ENCODE peak calls at places on chromosomes 11 and 22, in four cellular contexts. One of them, this sample, is unnamed.

GRCh38 chr11:78830277-78830676 is 255.6 kb upstream of the NARS2 start:
- DNase-seq in pancreas: no peak
- DNase-seq in ovary: no peak
- DNase-seq in tibial artery: no peak
- DNase-seq in this sample: no peak

GRCh38 chr22:33921576-33922181 is 1.4 kb upstream of the LARGE1 start:
- DNase-seq in pancreas: peak; percentile 50
- DNase-seq in ovary: peak; percentile 78
- DNase-seq in tibial artery: peak; percentile 54
- DNase-seq in this sample: no peak

GRCh38 chr11:117816846-117817212 is 7.7 kb downstream of the FXYD2 start:
- DNase-seq in pancreas: no peak
- DNase-seq in ovary: no peak
- DNase-seq in tibial artery: no peak
- DNase-seq in this sample: no peak

GRCh38 chr11:77115181-77115611 is 12.6 kb downstream of the OMP start:
- DNase-seq in pancreas: no peak
- DNase-seq in ovary: no peak
- DNase-seq in tibial artery: no peak
- DNase-seq in this sample: no peak

GRCh38 chr22:37416806-37417205 is 10.5 kb downstream of the ELFN2 start:
- DNase-seq in pancreas: no peak
- DNase-seq in ovary: no peak
- DNase-seq in tibial artery: no peak
- DNase-seq in this sample: no peak

GRCh38 chr11:70712471-70712870 is 314.1 kb downstream of the CTTN start:
- DNase-seq in pancreas: no peak
- DNase-seq in ovary: no peak
- DNase-seq in tibial artery: no peak
- DNase-seq in this sample: no peak

GRCh38 chr11:68518191-68518590 is 57.6 kb downstream of the PPP6R3 start:
- DNase-seq in pancreas: no peak
- DNase-seq in ovary: no peak
- DNase-seq in tibial artery: no peak
- DNase-seq in this sample: no peak

GRCh38 chr11:56706486-56706885 is 7.6 kb downstream of the OR9G1 start:
- DNase-seq in pancreas: no peak
- DNase-seq in ovary: no peak
- DNase-seq in tibial artery: no peak
- DNase-seq in this sample: no peak

GRCh38 chr11:119254239-119254638 is 48.1 kb downstream of the CBL start:
- DNase-seq in pancreas: no peak
- DNase-seq in ovary: no peak
- DNase-seq in tibial artery: no peak
- DNase-seq in this sample: no peak

GRCh38 chr22:45334528-45334927 is 24.8 kb downstream of the FAM118A start:
- DNase-seq in pancreas: no peak
- DNase-seq in ovary: no peak
- DNase-seq in tibial artery: no peak
- DNase-seq in this sample: no peak

GRCh38 chr22:44616882-44617655 is 84.9 kb upstream of the PRR5 start:
- DNase-seq in pancreas: no peak
- DNase-seq in ovary: no peak
- DNase-seq in tibial artery: no peak
- DNase-seq in this sample: no peak

GRCh38 chr11:63747006-63747405 is 21.6 kb downstream of the ZFTA start:
- DNase-seq in pancreas: no peak
- DNase-seq in ovary: no peak
- DNase-seq in tibial artery: no peak
- DNase-seq in this sample: no peak

GRCh38 chr11:2077061-2077802 is 62.0 kb downstream of the IGF2 start:
- DNase-seq in pancreas: no peak
- DNase-seq in ovary: no peak
- DNase-seq in tibial artery: no peak
- DNase-seq in this sample: peak; percentile 33

GRCh38 chr22:41619979-41620645 is 731 bp downstream of the DESI1 start:
- DNase-seq in pancreas: peak; percentile 44
- DNase-seq in ovary: peak; percentile 61
- DNase-seq in tibial artery: peak; percentile 28
- DNase-seq in this sample: no peak

GRCh38 chr11:27040302-27041115 is at the start of gene BBOX1:
- DNase-seq in pancreas: no peak
- DNase-seq in ovary: no peak
- DNase-seq in tibial artery: no peak
- DNase-seq in this sample: no peak

GRCh38 chr11:115201121-115201792 is 303.0 kb downstream of the CADM1 start:
- DNase-seq in pancreas: no peak
- DNase-seq in ovary: no peak
- DNase-seq in tibial artery: no peak
- DNase-seq in this sample: peak; percentile 91

GRCh38 chr11:6194065-6194581 is 4.9 kb upstream of the OR52W1 start:
- DNase-seq in pancreas: no peak
- DNase-seq in ovary: no peak
- DNase-seq in tibial artery: no peak
- DNase-seq in this sample: no peak

GRCh38 chr22:37229012-37229804 is 14.9 kb downstream of the RAC2 start:
- DNase-seq in pancreas: no peak
- DNase-seq in ovary: no peak
- DNase-seq in tibial artery: no peak
- DNase-seq in this sample: peak; percentile 30

GRCh38 chr11:6655020-6655789 is 404 bp downstream of the DCHS1 start:
- DNase-seq in pancreas: no peak
- DNase-seq in ovary: peak; percentile 45
- DNase-seq in tibial artery: peak; percentile 53
- DNase-seq in this sample: no peak

GRCh38 chr11:14449302-14449714 is 50.3 kb downstream of the COPB1 start:
- DNase-seq in pancreas: no peak
- DNase-seq in ovary: no peak
- DNase-seq in tibial artery: no peak
- DNase-seq in this sample: no peak

GRCh38 chr22:43168416-43169309 is 17.3 kb downstream of the TSPO start:
- DNase-seq in pancreas: no peak
- DNase-seq in ovary: no peak
- DNase-seq in tibial artery: no peak
- DNase-seq in this sample: peak; percentile 29

GRCh38 chr11:76796511-76797203 is 13.5 kb downstream of the TSKU start:
- DNase-seq in pancreas: no peak
- DNase-seq in ovary: no peak
- DNase-seq in tibial artery: no peak
- DNase-seq in this sample: no peak

GRCh38 chr22:49574861-49575702 is 252.6 kb downstream of the BRD1 start:
- DNase-seq in pancreas: no peak
- DNase-seq in ovary: no peak
- DNase-seq in tibial artery: no peak
- DNase-seq in this sample: no peak

GRCh38 chr11:1571760-1572199 is 291 bp downstream of the DUSP8 start:
- DNase-seq in pancreas: no peak
- DNase-seq in ovary: no peak
- DNase-seq in tibial artery: no peak
- DNase-seq in this sample: no peak

GRCh38 chr11:117497206-117497951 is 169.7 kb downstream of the CEP164 start:
- DNase-seq in pancreas: no peak
- DNase-seq in ovary: no peak
- DNase-seq in tibial artery: no peak
- DNase-seq in this sample: no peak

GRCh38 chr22:19767427-19768380 is 7.1 kb downstream of the TBX1 start:
- DNase-seq in pancreas: no peak
- DNase-seq in ovary: peak; percentile 33
- DNase-seq in tibial artery: peak; percentile 59
- DNase-seq in this sample: no peak

GRCh38 chr11:11148598-11148997 is 204.5 kb downstream of the CSNK2A3 start:
- DNase-seq in pancreas: no peak
- DNase-seq in ovary: no peak
- DNase-seq in tibial artery: no peak
- DNase-seq in this sample: no peak
- H3K4me3 ChIP-seq in pancreas: no peak overlapping the region
- H3K4me3 ChIP-seq in ovary: no peak overlapping the region
- H3K4me3 ChIP-seq in tibial artery: no peak overlapping the region
- H3K4me3 ChIP-seq in this sample: no peak overlapping the region

GRCh38 chr22:17107547-17107810 is 13.7 kb downstream of the TMEM121B start:
- DNase-seq in pancreas: no peak
- DNase-seq in ovary: no peak
- DNase-seq in tibial artery: no peak
- DNase-seq in this sample: no peak

GRCh38 chr22:17106785-17107546 is 14.2 kb downstream of the TMEM121B start:
- DNase-seq in pancreas: no peak
- DNase-seq in ovary: no peak
- DNase-seq in tibial artery: peak; percentile 46
- DNase-seq in this sample: no peak

GRCh38 chr22:17106161-17106784 is 14.9 kb downstream of the TMEM121B start:
- DNase-seq in pancreas: no peak
- DNase-seq in ovary: no peak
- DNase-seq in tibial artery: no peak
- DNase-seq in this sample: no peak

GRCh38 chr22:17104336-17104935 is 16.7 kb downstream of the TMEM121B start:
- DNase-seq in pancreas: no peak
- DNase-seq in ovary: no peak
- DNase-seq in tibial artery: no peak
- DNase-seq in this sample: no peak

DNA sequence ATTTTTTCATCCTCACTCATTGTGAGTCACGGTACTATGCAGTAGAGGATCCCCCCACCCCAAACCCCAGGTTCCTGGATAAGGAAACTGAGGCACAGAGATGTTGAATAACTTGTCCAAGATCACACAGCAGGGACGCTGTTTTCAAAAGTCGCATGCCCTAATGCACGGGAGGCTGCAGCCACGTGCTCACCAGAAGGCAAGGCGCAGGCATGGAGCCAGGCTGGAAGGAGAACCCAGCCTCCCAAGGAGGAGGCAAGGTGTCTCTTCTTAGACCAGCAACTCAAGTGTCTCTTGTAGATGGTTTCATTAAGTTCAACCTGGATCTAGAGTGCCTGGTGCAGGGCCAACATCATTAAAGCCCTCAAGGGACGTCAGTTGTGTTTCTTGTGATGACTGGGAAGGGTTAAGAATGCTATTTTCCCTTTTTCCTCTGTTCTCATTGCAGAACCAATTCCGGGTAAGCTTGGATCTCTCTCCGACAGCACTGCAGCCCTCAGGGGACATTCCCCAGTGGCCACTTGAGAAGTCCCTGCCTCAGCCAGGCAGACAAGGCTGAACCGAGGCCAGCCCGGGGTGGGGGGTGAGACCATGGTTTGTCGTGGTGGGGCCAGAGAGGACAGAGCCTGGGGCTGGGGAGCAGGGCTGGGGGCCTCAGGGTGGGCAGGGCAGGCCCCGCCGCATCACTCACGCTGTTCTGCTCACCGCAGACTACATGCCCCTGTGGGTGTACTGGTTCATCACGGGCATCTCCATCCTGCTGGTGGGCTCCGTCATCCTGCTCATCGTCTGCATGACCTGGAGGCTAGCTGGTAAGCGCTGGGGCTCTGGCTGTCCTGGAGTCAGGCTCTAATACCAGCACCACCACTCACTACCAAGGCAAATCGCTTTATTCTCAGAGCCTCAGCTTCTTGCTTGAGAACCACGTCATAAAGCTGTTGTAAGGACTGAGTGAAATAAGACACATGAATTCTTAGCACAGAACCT is 15.7 kb downstream of the TMEM121B start:
- DNase-seq in pancreas: no peak
- DNase-seq in ovary: no peak
- DNase-seq in tibial artery: no peak
- DNase-seq in this sample: no peak
- H3K36me3 ChIP-seq in pancreas: peaks cover 4% of the 10 kb centered on the region
- H3K36me3 ChIP-seq in ovary: no peaks in the 10 kb centered on the region
- H3K36me3 ChIP-seq in tibial artery: peaks cover 40% of the 10 kb centered on the region
- H3K36me3 ChIP-seq in this sample: peaks cover 44% of the 10 kb centered on the region

GRCh38 chr11:59102259-59102765 is 4.7 kb upstream of the FAM111B start:
- DNase-seq in pancreas: peak; percentile 38
- DNase-seq in ovary: no peak
- DNase-seq in tibial artery: peak; percentile 36
- DNase-seq in this sample: no peak

GRCh38 chr11:59112494-59112893 is 5.5 kb downstream of the FAM111B start:
- DNase-seq in pancreas: no peak
- DNase-seq in ovary: no peak
- DNase-seq in tibial artery: no peak
- DNase-seq in this sample: no peak

DNA sequence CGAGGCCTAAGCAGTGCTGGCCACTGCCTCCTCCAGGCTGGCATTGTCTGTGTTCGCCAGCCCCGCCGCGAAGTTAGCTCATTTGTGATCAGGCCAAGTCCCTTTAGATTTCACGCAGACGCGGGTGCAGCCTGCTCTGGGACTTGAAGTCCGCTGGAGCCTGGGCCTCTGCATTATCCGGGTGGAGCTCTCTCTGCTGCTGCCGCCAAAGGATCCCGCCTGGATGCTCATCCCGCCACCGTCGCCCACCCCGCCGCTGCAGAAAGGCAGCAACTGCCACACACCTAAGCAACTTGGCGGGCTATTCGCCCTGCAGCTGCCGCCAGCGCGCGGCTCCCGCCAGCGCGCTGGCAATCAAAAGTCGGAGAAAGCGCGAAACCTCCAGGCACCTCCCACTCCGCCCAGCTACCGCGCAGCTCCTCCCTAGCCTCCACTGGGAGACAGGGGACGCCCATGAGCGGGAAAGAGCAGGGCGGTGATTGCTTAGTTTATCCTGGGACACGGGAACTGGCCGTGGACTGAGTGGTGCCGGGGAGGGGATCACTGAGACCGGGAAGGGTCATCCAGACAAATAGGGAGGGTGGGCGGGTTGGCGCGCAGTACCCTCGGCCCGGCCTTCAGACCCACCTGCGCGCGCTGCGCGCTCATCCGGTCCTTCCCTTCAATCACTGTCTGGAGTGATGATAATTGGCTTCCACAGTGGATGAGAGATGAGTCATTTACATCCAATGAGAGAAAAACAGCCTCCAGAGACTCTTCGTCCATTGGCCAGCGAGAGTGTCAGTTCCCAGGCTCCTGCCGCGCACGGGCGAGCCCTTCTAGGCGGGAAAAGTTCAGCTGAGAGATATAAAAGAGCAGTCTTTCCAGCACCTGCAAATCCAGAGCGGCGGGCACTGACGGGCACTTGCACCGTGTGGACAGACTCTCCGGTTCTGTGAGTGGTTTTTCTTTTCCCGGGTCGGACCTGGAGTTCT is at the start of gene FAM111B:
- DNase-seq in pancreas: peak; percentile 83
- DNase-seq in ovary: peak; percentile 72
- DNase-seq in tibial artery: peak; percentile 77
- DNase-seq in this sample: peak; percentile 67
- H3K4me3 ChIP-seq in pancreas: peak within 1 kb of the TSS; percentile 41
- H3K4me3 ChIP-seq in ovary: peak within 1 kb of the TSS; percentile 46
- H3K4me3 ChIP-seq in tibial artery: peak within 1 kb of the TSS; percentile 59
- H3K4me3 ChIP-seq in this sample: peak within 1 kb of the TSS; percentile 58

GRCh38 chr11:102375720-102376399 is 28.8 kb downstream of the BIRC2 start:
- DNase-seq in pancreas: no peak
- DNase-seq in ovary: no peak
- DNase-seq in tibial artery: no peak
- DNase-seq in this sample: no peak

GRCh38 chr11:102382384-102382783 is 35.4 kb downstream of the BIRC2 start:
- DNase-seq in pancreas: no peak
- DNase-seq in ovary: no peak
- DNase-seq in tibial artery: no peak
- DNase-seq in this sample: no peak

GRCh38 chr11:102378818-102379217 is 31.8 kb downstream of the BIRC2 start:
- DNase-seq in pancreas: no peak
- DNase-seq in ovary: no peak
- DNase-seq in tibial artery: no peak
- DNase-seq in this sample: no peak

GRCh38 chr11:102383839-102384238 is 36.8 kb downstream of the BIRC2 start:
- DNase-seq in pancreas: no peak
- DNase-seq in ovary: no peak
- DNase-seq in tibial artery: no peak
- DNase-seq in this sample: no peak

GRCh38 chr11:102377891-102378290 is 30.9 kb downstream of the BIRC2 start:
- DNase-seq in pancreas: no peak
- DNase-seq in ovary: no peak
- DNase-seq in tibial artery: no peak
- DNase-seq in this sample: no peak
- H3K36me3 ChIP-seq in pancreas: no peaks in the 10 kb centered on the region
- H3K36me3 ChIP-seq in ovary: no peaks in the 10 kb centered on the region
- H3K36me3 ChIP-seq in tibial artery: peaks cover 39% of the 10 kb centered on the region
- H3K36me3 ChIP-seq in this sample: peaks cover 6% of the 10 kb centered on the region